ENCODE peak calls at places on chromosomes 16 and 17, in seven cellular contexts. One of them, this sample, is unnamed.

GRCh38 chr17:40173091-40173777 is 4.0 kb upstream of the RAPGEFL1 start:
- DNase-seq in natural killer cell: no peak
- DNase-seq in skeletal muscle cell: no peak
- DNase-seq in activated CD4-positive, alpha-beta T cell treated with anti-CD3 and anti-CD28 coated beads, Interleukin-2, amount 50 U/mL, for 1 hour: no peak
- DNase-seq in CD4-positive, alpha-beta T cell: no peak
- DNase-seq in iris pigment epithelial cell: no peak
- DNase-seq in stimulated activated CD4-positive, alpha-beta T cell treated with anti-CD3 and anti-CD28 coated beads, Interleukin-2, amount 100 ng/mL, for 48 hours: no peak
- DNase-seq in this sample: no peak

GRCh38 chr17:55067697-55068439 is 99.3 kb downstream of the STXBP4 start:
- DNase-seq in natural killer cell: no peak
- DNase-seq in skeletal muscle cell: no peak
- DNase-seq in activated CD4-positive, alpha-beta T cell treated with anti-CD3 and anti-CD28 coated beads, Interleukin-2, amount 50 U/mL, for 1 hour: no peak
- DNase-seq in CD4-positive, alpha-beta T cell: no peak
- DNase-seq in iris pigment epithelial cell: peak; percentile 36
- DNase-seq in stimulated activated CD4-positive, alpha-beta T cell treated with anti-CD3 and anti-CD28 coated beads, Interleukin-2, amount 100 ng/mL, for 48 hours: no peak
- DNase-seq in this sample: no peak

GRCh38 chr17:66662496-66662895 is 172.4 kb upstream of the CACNG5 start:
- DNase-seq in natural killer cell: no peak
- DNase-seq in skeletal muscle cell: no peak
- DNase-seq in activated CD4-positive, alpha-beta T cell treated with anti-CD3 and anti-CD28 coated beads, Interleukin-2, amount 50 U/mL, for 1 hour: no peak
- DNase-seq in CD4-positive, alpha-beta T cell: no peak
- DNase-seq in iris pigment epithelial cell: no peak
- DNase-seq in stimulated activated CD4-positive, alpha-beta T cell treated with anti-CD3 and anti-CD28 coated beads, Interleukin-2, amount 100 ng/mL, for 48 hours: no peak
- DNase-seq in this sample: no peak

GRCh38 chr17:43713494-43714162 is 45.0 kb downstream of the SOST start:
- DNase-seq in natural killer cell: no peak
- DNase-seq in skeletal muscle cell: no peak
- DNase-seq in activated CD4-positive, alpha-beta T cell treated with anti-CD3 and anti-CD28 coated beads, Interleukin-2, amount 50 U/mL, for 1 hour: no peak
- DNase-seq in CD4-positive, alpha-beta T cell: no peak
- DNase-seq in iris pigment epithelial cell: peak; percentile 44
- DNase-seq in stimulated activated CD4-positive, alpha-beta T cell treated with anti-CD3 and anti-CD28 coated beads, Interleukin-2, amount 100 ng/mL, for 48 hours: peak; percentile 21
- DNase-seq in this sample: no peak

GRCh38 chr17:48351916-48352332 is 78.1 kb downstream of the SKAP1 start:
- DNase-seq in natural killer cell: no peak
- DNase-seq in skeletal muscle cell: no peak
- DNase-seq in activated CD4-positive, alpha-beta T cell treated with anti-CD3 and anti-CD28 coated beads, Interleukin-2, amount 50 U/mL, for 1 hour: no peak
- DNase-seq in CD4-positive, alpha-beta T cell: no peak
- DNase-seq in iris pigment epithelial cell: peak; percentile 38
- DNase-seq in stimulated activated CD4-positive, alpha-beta T cell treated with anti-CD3 and anti-CD28 coated beads, Interleukin-2, amount 100 ng/mL, for 48 hours: no peak
- DNase-seq in this sample: peak; percentile 24

GRCh38 chr17:75504347-75505151 is 10.8 kb downstream of the CASKIN2 start:
- DNase-seq in natural killer cell: peak; percentile 45
- DNase-seq in skeletal muscle cell: no peak
- DNase-seq in activated CD4-positive, alpha-beta T cell treated with anti-CD3 and anti-CD28 coated beads, Interleukin-2, amount 50 U/mL, for 1 hour: peak; percentile 35
- DNase-seq in CD4-positive, alpha-beta T cell: no peak
- DNase-seq in iris pigment epithelial cell: no peak
- DNase-seq in stimulated activated CD4-positive, alpha-beta T cell treated with anti-CD3 and anti-CD28 coated beads, Interleukin-2, amount 100 ng/mL, for 48 hours: peak; percentile 34
- DNase-seq in this sample: peak; percentile 95

GRCh38 chr17:82860606-82861392 is 21.0 kb upstream of the ZNF750 start:
- DNase-seq in natural killer cell: no peak
- DNase-seq in skeletal muscle cell: no peak
- DNase-seq in activated CD4-positive, alpha-beta T cell treated with anti-CD3 and anti-CD28 coated beads, Interleukin-2, amount 50 U/mL, for 1 hour: no peak
- DNase-seq in CD4-positive, alpha-beta T cell: no peak
- DNase-seq in iris pigment epithelial cell: no peak
- DNase-seq in stimulated activated CD4-positive, alpha-beta T cell treated with anti-CD3 and anti-CD28 coated beads, Interleukin-2, amount 100 ng/mL, for 48 hours: no peak
- DNase-seq in this sample: no peak

GRCh38 chr16:80007216-80007615 is 406.7 kb upstream of the MAF start:
- DNase-seq in natural killer cell: no peak
- DNase-seq in skeletal muscle cell: no peak
- DNase-seq in activated CD4-positive, alpha-beta T cell treated with anti-CD3 and anti-CD28 coated beads, Interleukin-2, amount 50 U/mL, for 1 hour: no peak
- DNase-seq in CD4-positive, alpha-beta T cell: no peak
- DNase-seq in iris pigment epithelial cell: peak; percentile 65
- DNase-seq in stimulated activated CD4-positive, alpha-beta T cell treated with anti-CD3 and anti-CD28 coated beads, Interleukin-2, amount 100 ng/mL, for 48 hours: no peak
- DNase-seq in this sample: no peak

GRCh38 chr17:57405486-57406072 is 149.3 kb downstream of the MSI2 start:
- DNase-seq in natural killer cell: no peak
- DNase-seq in skeletal muscle cell: no peak
- DNase-seq in activated CD4-positive, alpha-beta T cell treated with anti-CD3 and anti-CD28 coated beads, Interleukin-2, amount 50 U/mL, for 1 hour: no peak
- DNase-seq in CD4-positive, alpha-beta T cell: no peak
- DNase-seq in iris pigment epithelial cell: no peak
- DNase-seq in stimulated activated CD4-positive, alpha-beta T cell treated with anti-CD3 and anti-CD28 coated beads, Interleukin-2, amount 100 ng/mL, for 48 hours: no peak
- DNase-seq in this sample: no peak

GRCh38 chr16:49621240-49622083 is 234.4 kb downstream of the ZNF423 start:
- DNase-seq in natural killer cell: no peak
- DNase-seq in skeletal muscle cell: no peak
- DNase-seq in activated CD4-positive, alpha-beta T cell treated with anti-CD3 and anti-CD28 coated beads, Interleukin-2, amount 50 U/mL, for 1 hour: no peak
- DNase-seq in CD4-positive, alpha-beta T cell: no peak
- DNase-seq in iris pigment epithelial cell: no peak
- DNase-seq in stimulated activated CD4-positive, alpha-beta T cell treated with anti-CD3 and anti-CD28 coated beads, Interleukin-2, amount 100 ng/mL, for 48 hours: no peak
- DNase-seq in this sample: no peak

GRCh38 chr16:64363039-64363438 is 758.8 kb downstream of the CDH11 start:
- DNase-seq in natural killer cell: no peak
- DNase-seq in skeletal muscle cell: peak; percentile 45
- DNase-seq in activated CD4-positive, alpha-beta T cell treated with anti-CD3 and anti-CD28 coated beads, Interleukin-2, amount 50 U/mL, for 1 hour: no peak
- DNase-seq in CD4-positive, alpha-beta T cell: no peak
- DNase-seq in iris pigment epithelial cell: peak; percentile 20
- DNase-seq in stimulated activated CD4-positive, alpha-beta T cell treated with anti-CD3 and anti-CD28 coated beads, Interleukin-2, amount 100 ng/mL, for 48 hours: no peak
- DNase-seq in this sample: no peak

GRCh38 chr16:84985079-84986065 is 26.0 kb downstream of the ZDHHC7 start:
- DNase-seq in natural killer cell: no peak
- DNase-seq in skeletal muscle cell: peak; percentile 72
- DNase-seq in activated CD4-positive, alpha-beta T cell treated with anti-CD3 and anti-CD28 coated beads, Interleukin-2, amount 50 U/mL, for 1 hour: no peak
- DNase-seq in CD4-positive, alpha-beta T cell: no peak
- DNase-seq in iris pigment epithelial cell: peak; percentile 86
- DNase-seq in stimulated activated CD4-positive, alpha-beta T cell treated with anti-CD3 and anti-CD28 coated beads, Interleukin-2, amount 100 ng/mL, for 48 hours: no peak
- DNase-seq in this sample: no peak

GRCh38 chr17:73713136-73713535 is 68.9 kb upstream of the SDK2 start:
- DNase-seq in natural killer cell: no peak
- DNase-seq in skeletal muscle cell: no peak
- DNase-seq in activated CD4-positive, alpha-beta T cell treated with anti-CD3 and anti-CD28 coated beads, Interleukin-2, amount 50 U/mL, for 1 hour: no peak
- DNase-seq in CD4-positive, alpha-beta T cell: no peak
- DNase-seq in iris pigment epithelial cell: no peak
- DNase-seq in stimulated activated CD4-positive, alpha-beta T cell treated with anti-CD3 and anti-CD28 coated beads, Interleukin-2, amount 100 ng/mL, for 48 hours: no peak
- DNase-seq in this sample: no peak

This sample was measured in GM19239.